ENCODE peak calls at places on chromosomes 4 and X, in five cellular contexts. One of them, this sample, is unnamed.

GRCh38 chr4:147837435-147837834 is 105.5 kb downstream of the ARHGAP10 start:
- DNase-seq in mesothelial cell of epicardium: no peak
- DNase-seq in psoas muscle: no peak
- DNase-seq in bronchial epithelial cell: no peak
- DNase-seq in fibroblast of the aortic adventitia: no peak
- DNase-seq in this sample: no peak

GRCh38 chr4:27357283-27357682 is 496.6 kb downstream of the STIM2 start:
- DNase-seq in mesothelial cell of epicardium: no peak
- DNase-seq in psoas muscle: no peak
- DNase-seq in bronchial epithelial cell: peak; percentile 36
- DNase-seq in fibroblast of the aortic adventitia: peak; percentile 69
- DNase-seq in this sample: no peak

GRCh38 chr4:103425406-103425805 is 227.3 kb upstream of the CENPE start:
- DNase-seq in mesothelial cell of epicardium: no peak
- DNase-seq in psoas muscle: no peak
- DNase-seq in bronchial epithelial cell: no peak
- DNase-seq in fibroblast of the aortic adventitia: no peak
- DNase-seq in this sample: no peak

GRCh38 chr4:25031077-25031606 is 396 bp upstream of the LGI2 start:
- DNase-seq in mesothelial cell of epicardium: no peak
- DNase-seq in psoas muscle: no peak
- DNase-seq in bronchial epithelial cell: no peak
- DNase-seq in fibroblast of the aortic adventitia: peak; percentile 18
- DNase-seq in this sample: no peak

GRCh38 chr4:19707876-19708275 is 543.8 kb upstream of the SLIT2 start:
- DNase-seq in mesothelial cell of epicardium: no peak
- DNase-seq in psoas muscle: no peak
- DNase-seq in bronchial epithelial cell: no peak
- DNase-seq in fibroblast of the aortic adventitia: no peak
- DNase-seq in this sample: no peak

GRCh38 chr4:110155632-110156031 is 42.8 kb downstream of the ELOVL6 start:
- DNase-seq in mesothelial cell of epicardium: no peak
- DNase-seq in psoas muscle: no peak
- DNase-seq in bronchial epithelial cell: no peak
- DNase-seq in fibroblast of the aortic adventitia: no peak
- DNase-seq in this sample: no peak

GRCh38 chrX:112851806-112852205 is 11.2 kb upstream of the AMOT start:
- DNase-seq in mesothelial cell of epicardium: no peak
- DNase-seq in psoas muscle: no peak
- DNase-seq in bronchial epithelial cell: no peak
- DNase-seq in fibroblast of the aortic adventitia: peak; percentile 55
- DNase-seq in this sample: no peak

GRCh38 chr4:164358400-164358799 is 395.5 kb upstream of the SMIM31 start:
- DNase-seq in mesothelial cell of epicardium: no peak
- DNase-seq in psoas muscle: no peak
- DNase-seq in bronchial epithelial cell: no peak
- DNase-seq in fibroblast of the aortic adventitia: no peak
- DNase-seq in this sample: no peak

GRCh38 chr4:137819964-137820383 is 287.7 kb upstream of the PCDH18 start:
- DNase-seq in mesothelial cell of epicardium: no peak
- DNase-seq in psoas muscle: no peak
- DNase-seq in bronchial epithelial cell: peak; percentile 72
- DNase-seq in fibroblast of the aortic adventitia: peak; percentile 75
- DNase-seq in this sample: no peak

GRCh38 chrX:65750674-65751469 is 83.4 kb downstream of the MSN start:
- DNase-seq in mesothelial cell of epicardium: no peak
- DNase-seq in psoas muscle: no peak
- DNase-seq in bronchial epithelial cell: no peak
- DNase-seq in fibroblast of the aortic adventitia: no peak
- DNase-seq in this sample: no peak

GRCh38 chr4:47221721-47222120 is 190.4 kb downstream of the GABRB1 start:
- DNase-seq in mesothelial cell of epicardium: no peak
- DNase-seq in psoas muscle: no peak
- DNase-seq in bronchial epithelial cell: peak; percentile 18
- DNase-seq in fibroblast of the aortic adventitia: peak; percentile 91
- DNase-seq in this sample: no peak

GRCh38 chr4:153676984-153677383 is 7.1 kb upstream of the TLR2 start:
- DNase-seq in mesothelial cell of epicardium: no peak
- DNase-seq in psoas muscle: no peak
- DNase-seq in bronchial epithelial cell: peak; percentile 97
- DNase-seq in fibroblast of the aortic adventitia: peak; percentile 92
- DNase-seq in this sample: no peak

GRCh38 chrX:11446331-11446730 is 153.1 kb downstream of the AMELX start:
- DNase-seq in mesothelial cell of epicardium: no peak
- DNase-seq in psoas muscle: no peak
- DNase-seq in bronchial epithelial cell: no peak
- DNase-seq in fibroblast of the aortic adventitia: peak; percentile 81
- DNase-seq in this sample: no peak

GRCh38 chrX:101931104-101931493 is 728 bp downstream of the ZMAT1 start:
- DNase-seq in mesothelial cell of epicardium: no peak
- DNase-seq in psoas muscle: no peak
- DNase-seq in bronchial epithelial cell: no peak
- DNase-seq in fibroblast of the aortic adventitia: no peak
- DNase-seq in this sample: no peak

GRCh38 chr4:103719320-103720204 is at the start of gene TACR3:
- DNase-seq in mesothelial cell of epicardium: no peak
- DNase-seq in psoas muscle: peak; percentile 45
- DNase-seq in bronchial epithelial cell: no peak
- DNase-seq in fibroblast of the aortic adventitia: no peak
- DNase-seq in this sample: peak; percentile 28

GRCh38 chrX:120308959-120309872 is 2.0 kb downstream of the TMEM255A start:
- DNase-seq in mesothelial cell of epicardium: no peak
- DNase-seq in psoas muscle: peak; percentile 78
- DNase-seq in bronchial epithelial cell: peak; percentile 56
- DNase-seq in fibroblast of the aortic adventitia: peak; percentile 33
- DNase-seq in this sample: no peak

GRCh38 chr4:79088991-79089705 is 149.9 kb upstream of the PAQR3 start:
- DNase-seq in mesothelial cell of epicardium: no peak
- DNase-seq in psoas muscle: no peak
- DNase-seq in bronchial epithelial cell: no peak
- DNase-seq in fibroblast of the aortic adventitia: no peak
- DNase-seq in this sample: no peak

GRCh38 chrX:73448379-73448778 is 1.5 kb downstream of the CDX4 start:
- DNase-seq in mesothelial cell of epicardium: no peak
- DNase-seq in psoas muscle: no peak
- DNase-seq in bronchial epithelial cell: no peak
- DNase-seq in fibroblast of the aortic adventitia: no peak
- DNase-seq in this sample: no peak

GRCh38 chrX:16807548-16807947 is 21.3 kb downstream of the TXLNG start:
- DNase-seq in mesothelial cell of epicardium: no peak
- DNase-seq in psoas muscle: no peak
- DNase-seq in bronchial epithelial cell: no peak
- DNase-seq in fibroblast of the aortic adventitia: peak; percentile 12
- DNase-seq in this sample: no peak

GRCh38 chr4:151325320-151326246 is at the start of gene SH3D19:
- DNase-seq in mesothelial cell of epicardium: peak; percentile 25
- DNase-seq in psoas muscle: peak; percentile 84
- DNase-seq in bronchial epithelial cell: peak; percentile 69
- DNase-seq in fibroblast of the aortic adventitia: peak; percentile 66
- DNase-seq in this sample: peak; percentile 84

GRCh38 chrX:152884171-152884570 is 13.7 kb upstream of the ZNF185 start:
- DNase-seq in mesothelial cell of epicardium: no peak
- DNase-seq in psoas muscle: no peak
- DNase-seq in bronchial epithelial cell: no peak
- DNase-seq in fibroblast of the aortic adventitia: no peak
- DNase-seq in this sample: no peak

GRCh38 chr4:77582151-77582550 is 23.5 kb upstream of the CXCL13 start:
- DNase-seq in mesothelial cell of epicardium: no peak
- DNase-seq in psoas muscle: no peak
- DNase-seq in bronchial epithelial cell: no peak
- DNase-seq in fibroblast of the aortic adventitia: no peak
- DNase-seq in this sample: no peak

GRCh38 chr4:36385951-36386561 is 104.6 kb downstream of the DTHD1 start:
- DNase-seq in mesothelial cell of epicardium: no peak
- DNase-seq in psoas muscle: no peak
- DNase-seq in bronchial epithelial cell: no peak
- DNase-seq in fibroblast of the aortic adventitia: no peak
- DNase-seq in this sample: no peak

GRCh38 chrX:39642071-39642470 is 455.7 kb downstream of the BCOR start:
- DNase-seq in mesothelial cell of epicardium: no peak
- DNase-seq in psoas muscle: no peak
- DNase-seq in bronchial epithelial cell: no peak
- DNase-seq in fibroblast of the aortic adventitia: peak; percentile 17
- DNase-seq in this sample: no peak

GRCh38 chr4:1767770-1768366 is 25.2 kb upstream of the FGFR3 start:
- DNase-seq in mesothelial cell of epicardium: no peak
- DNase-seq in psoas muscle: no peak
- DNase-seq in bronchial epithelial cell: peak; percentile 41
- DNase-seq in fibroblast of the aortic adventitia: peak; percentile 14
- DNase-seq in this sample: no peak

GRCh38 chrX:18833071-18833731 is 125.8 kb downstream of the PPEF1 start:
- DNase-seq in mesothelial cell of epicardium: no peak
- DNase-seq in psoas muscle: peak; percentile 84
- DNase-seq in bronchial epithelial cell: no peak
- DNase-seq in fibroblast of the aortic adventitia: peak; percentile 56
- DNase-seq in this sample: no peak

GRCh38 chrX:12263211-12263610 is 124.9 kb downstream of the FRMPD4 start:
- DNase-seq in mesothelial cell of epicardium: no peak
- DNase-seq in psoas muscle: no peak
- DNase-seq in bronchial epithelial cell: peak; percentile 66
- DNase-seq in fibroblast of the aortic adventitia: no peak
- DNase-seq in this sample: no peak

GRCh38 chr4:163273922-163274321 is 58.5 kb downstream of the NPY1R start:
- DNase-seq in mesothelial cell of epicardium: no peak
- DNase-seq in psoas muscle: no peak
- DNase-seq in bronchial epithelial cell: no peak
- DNase-seq in fibroblast of the aortic adventitia: no peak
- DNase-seq in this sample: no peak

GRCh38 chr4:159174645-159175147 is 71.8 kb downstream of the RAPGEF2 start:
- DNase-seq in mesothelial cell of epicardium: no peak
- DNase-seq in psoas muscle: no peak
- DNase-seq in bronchial epithelial cell: no peak
- DNase-seq in fibroblast of the aortic adventitia: no peak
- DNase-seq in this sample: no peak

GRCh38 chr4:27643101-27643500 is 782.5 kb downstream of the STIM2 start:
- DNase-seq in mesothelial cell of epicardium: no peak
- DNase-seq in psoas muscle: no peak
- DNase-seq in bronchial epithelial cell: no peak
- DNase-seq in fibroblast of the aortic adventitia: no peak
- DNase-seq in this sample: no peak

GRCh38 chrX:136157187-136157586 is 9.9 kb downstream of the FHL1 start:
- DNase-seq in mesothelial cell of epicardium: no peak
- DNase-seq in psoas muscle: no peak
- DNase-seq in bronchial epithelial cell: no peak
- DNase-seq in fibroblast of the aortic adventitia: no peak
- DNase-seq in this sample: no peak

GRCh38 chr4:182585321-182585720 is 331.9 kb downstream of the DCTD start:
- DNase-seq in mesothelial cell of epicardium: no peak
- DNase-seq in psoas muscle: no peak
- DNase-seq in bronchial epithelial cell: no peak
- DNase-seq in fibroblast of the aortic adventitia: no peak
- DNase-seq in this sample: no peak

GRCh38 chr4:158020175-158020574 is 152.7 kb downstream of the GASK1B start:
- DNase-seq in mesothelial cell of epicardium: no peak
- DNase-seq in psoas muscle: no peak
- DNase-seq in bronchial epithelial cell: peak; percentile 84
- DNase-seq in fibroblast of the aortic adventitia: peak; percentile 90
- DNase-seq in this sample: peak; percentile 66

GRCh38 chr4:95220205-95221175 is 328.3 kb downstream of the UNC5C start:
- DNase-seq in mesothelial cell of epicardium: no peak
- DNase-seq in psoas muscle: no peak
- DNase-seq in bronchial epithelial cell: no peak
- DNase-seq in fibroblast of the aortic adventitia: no peak
- DNase-seq in this sample: no peak

GRCh38 chr4:83851261-83852084 is 315.6 kb downstream of the GPAT3 start:
- DNase-seq in mesothelial cell of epicardium: no peak
- DNase-seq in psoas muscle: no peak
- DNase-seq in bronchial epithelial cell: peak; percentile 61
- DNase-seq in fibroblast of the aortic adventitia: peak; percentile 47
- DNase-seq in this sample: no peak

GRCh38 chrX:82765806-82766205 is 742.3 kb upstream of the POU3F4 start:
- DNase-seq in mesothelial cell of epicardium: no peak
- DNase-seq in psoas muscle: no peak
- DNase-seq in bronchial epithelial cell: no peak
- DNase-seq in fibroblast of the aortic adventitia: no peak
- DNase-seq in this sample: no peak

GRCh38 chr4:186607490-186607889 is 52.1 kb upstream of the MTNR1A start:
- DNase-seq in mesothelial cell of epicardium: no peak
- DNase-seq in psoas muscle: no peak
- DNase-seq in bronchial epithelial cell: no peak
- DNase-seq in fibroblast of the aortic adventitia: no peak
- DNase-seq in this sample: no peak

GRCh38 chr4:168453146-168453545 is 27.1 kb downstream of the DDX60L start:
- DNase-seq in mesothelial cell of epicardium: no peak
- DNase-seq in psoas muscle: no peak
- DNase-seq in bronchial epithelial cell: no peak
- DNase-seq in fibroblast of the aortic adventitia: no peak
- DNase-seq in this sample: no peak
- TF ChIP-seq CTCF in mesothelial cell of epicardium: no peak
- TF ChIP-seq CTCF in psoas muscle: no peak
- TF ChIP-seq CTCF in bronchial epithelial cell: no peak
- TF ChIP-seq CTCF in fibroblast of the aortic adventitia: no peak
- TF ChIP-seq CTCF in this sample: no peak

DNA sequence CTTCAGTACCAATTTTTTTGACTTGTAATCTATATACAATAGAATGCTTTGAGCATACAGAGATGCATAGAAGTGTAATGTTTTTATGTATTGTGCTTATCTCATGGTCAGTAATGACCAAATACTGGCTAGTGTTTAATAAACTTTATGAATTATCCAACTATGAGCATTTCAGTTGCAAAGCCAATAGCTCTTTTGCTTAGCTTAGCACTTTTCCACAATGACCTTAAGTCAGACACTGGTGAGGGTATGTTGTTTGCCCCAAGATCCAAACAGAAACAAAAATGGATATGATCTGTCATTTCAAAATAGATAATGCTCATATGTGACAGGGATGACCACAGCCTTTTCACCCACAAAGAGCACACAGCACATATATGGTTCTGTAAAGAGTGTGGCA is 393.0 kb downstream of the AFF2 start:
- DNase-seq in mesothelial cell of epicardium: no peak
- DNase-seq in psoas muscle: no peak
- DNase-seq in bronchial epithelial cell: no peak
- DNase-seq in fibroblast of the aortic adventitia: no peak
- DNase-seq in this sample: no peak
- TF ChIP-seq CTCF in mesothelial cell of epicardium: no peak
- TF ChIP-seq CTCF in psoas muscle: no peak
- TF ChIP-seq CTCF in bronchial epithelial cell: no peak
- TF ChIP-seq CTCF in fibroblast of the aortic adventitia: no peak
- TF ChIP-seq CTCF in this sample: no peak

DNA sequence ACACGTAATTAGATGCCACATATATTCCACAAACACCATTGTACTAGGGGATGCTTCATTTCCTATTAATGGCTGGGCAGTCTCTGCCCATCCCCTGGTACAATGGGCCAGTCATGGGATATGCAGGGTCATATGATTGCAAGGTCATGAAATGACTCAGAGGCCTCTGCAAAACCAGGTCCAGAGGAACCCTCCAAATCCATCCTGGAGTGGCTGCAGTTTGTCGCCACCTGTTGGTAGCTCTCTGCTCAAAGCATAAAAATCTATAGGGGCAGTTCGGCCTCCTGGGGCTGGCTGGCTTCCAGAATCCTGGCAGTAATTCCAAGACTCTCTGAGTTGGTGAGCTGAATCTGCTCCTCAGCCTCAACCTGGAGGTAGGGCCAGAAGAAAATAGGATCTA is 22.9 kb upstream of the PUDP start:
- DNase-seq in mesothelial cell of epicardium: no peak
- DNase-seq in psoas muscle: no peak
- DNase-seq in bronchial epithelial cell: no peak
- DNase-seq in fibroblast of the aortic adventitia: no peak
- DNase-seq in this sample: no peak
- TF ChIP-seq CTCF in mesothelial cell of epicardium: no peak
- TF ChIP-seq CTCF in psoas muscle: peak; percentile 19
- TF ChIP-seq CTCF in bronchial epithelial cell: peak; percentile 21
- TF ChIP-seq CTCF in fibroblast of the aortic adventitia: peak; percentile 9
- TF ChIP-seq CTCF in this sample: no peak

GRCh38 chrX:49073641-49074575 is at the start of gene PRAF2:
- DNase-seq in mesothelial cell of epicardium: peak; percentile 71
- DNase-seq in psoas muscle: peak; percentile 96
- DNase-seq in bronchial epithelial cell: peak; percentile 81
- DNase-seq in fibroblast of the aortic adventitia: peak; percentile 90
- DNase-seq in this sample: peak; percentile 94
- TF ChIP-seq CTCF in mesothelial cell of epicardium: no peak
- TF ChIP-seq CTCF in psoas muscle: no peak
- TF ChIP-seq CTCF in bronchial epithelial cell: no peak
- TF ChIP-seq CTCF in fibroblast of the aortic adventitia: no peak
- TF ChIP-seq CTCF in this sample: no peak

This sample was measured in suprapubic skin.